ENCODE peak calls at places on chromosomes 4 and X, in five cellular contexts. R is H9, C is IMR-90, D is H1, X is neuronal stem cell. U is an unnamed sample.

GRCh38 chrX:134537179-134537945 is 77.4 kb downstream of the HPRT1 start:
- DNase-seq in R (no peak), C (peak), D (no peak), X (no peak), U (peak)

GRCh38 chr4:55398461-55398860 is 2.7 kb downstream of the TMEM165 start:
- DNase-seq in R (no peak), C (peak), D (no peak), X (no peak), U (peak)

GRCh38 chrX:69298466-69299140 is 133.3 kb upstream of the PJA1 start:
- DNase-seq in R (no peak), C (peak), D (no peak), X (no peak), U (no peak)

GRCh38 chrX:4851534-4851933 is 1138.1 kb upstream of the PRKX start:
- DNase-seq in R (no peak), C (no peak), D (no peak), X (no peak), U (no peak)

GRCh38 chr4:26081795-26082498 is 167.9 kb downstream of the SMIM20 start:
- DNase-seq in R (no peak), C (peak), D (no peak), X (peak), U (peak)

GRCh38 chrX:124263743-124264142 is 68.7 kb upstream of the TEX13D start:
- DNase-seq in R (no peak), C (no peak), D (no peak), X (no peak), U (no peak)

GRCh38 chr4:165541773-165542459 is 163.1 kb downstream of the CPE start:
- DNase-seq in R (no peak), C (no peak), D (no peak), X (no peak), U (no peak)

GRCh38 chr4:152613841-152614240 is 66.0 kb downstream of the TMEM154 start:
- DNase-seq in R (no peak), C (no peak), D (no peak), X (no peak), U (no peak)

GRCh38 chr4:6470502-6471302 is 1.7 kb downstream of the PPP2R2C start:
- DNase-seq in R (peak), C (peak), D (peak), X (no peak), U (peak)

GRCh38 chr4:54499308-54500074 is 158.3 kb upstream of the KIT start:
- DNase-seq in R (no peak), C (peak), D (no peak), X (no peak), U (no peak)

GRCh38 chr4:21768349-21769310 is 179.9 kb downstream of the KCNIP4 start:
- DNase-seq in R (no peak), C (peak), D (no peak), X (peak), U (peak)

GRCh38 chrX:124086411-124086810 is 124.9 kb downstream of the STAG2 start:
- DNase-seq in R (no peak), C (no peak), D (no peak), X (no peak), U (no peak)

GRCh38 chr4:40317921-40318658 is 17.0 kb upstream of the CHRNA9 start:
- DNase-seq in R (no peak), C (no peak), D (no peak), X (no peak), U (no peak)

GRCh38 chr4:21915761-21916160 is 32.8 kb downstream of the KCNIP4 start:
- DNase-seq in R (no peak), C (no peak), D (no peak), X (no peak), U (no peak)

GRCh38 chr4:39349326-39349725 is 16.8 kb downstream of the RFC1 start:
- DNase-seq in R (no peak), C (no peak), D (no peak), X (no peak), U (no peak)

GRCh38 chrX:71870337-71871098 is 40.1 kb upstream of the NHSL2 start:
- DNase-seq in R (peak), C (no peak), D (peak), X (peak), U (peak)

GRCh38 chr4:173524218-173525117 is 5.6 kb downstream of the HAND2 start:
- DNase-seq in R (peak), C (no peak), D (no peak), X (no peak), U (peak)

GRCh38 chr4:6230827-6231662 is 30.7 kb upstream of the JAKMIP1 start:
- DNase-seq in R (peak), C (no peak), D (no peak), X (no peak), U (no peak)

GRCh38 chr4:73068496-73069337 is 799 bp downstream of the COX18 start:
- DNase-seq in R (no peak), C (peak), D (no peak), X (no peak), U (peak)

GRCh38 chr4:100539706-100540105 is 21.9 kb upstream of the EMCN start:
- DNase-seq in R (no peak), C (no peak), D (no peak), X (no peak), U (no peak)

GRCh38 chr4:152161676-152162330 is 374.1 kb downstream of the FBXW7 start:
- DNase-seq in R (no peak), C (no peak), D (no peak), X (no peak), U (no peak)

GRCh38 chrX:41381685-41382084 is 47.7 kb downstream of the DDX3X start:
- DNase-seq in R (peak), C (peak), D (no peak), X (no peak), U (peak)

GRCh38 chrX:105323951-105324350 is 103.5 kb upstream of the TEX13A start:
- DNase-seq in R (no peak), C (peak), D (no peak), X (no peak), U (no peak)

GRCh38 chr4:62548108-62548524 is 1348.0 kb downstream of the ADGRL3 start:
- DNase-seq in R (peak), C (no peak), D (peak), X (no peak), U (no peak)

GRCh38 chrX:63739885-63740284 is 45.1 kb downstream of the ARHGEF9 start:
- DNase-seq in R (peak), C (no peak), D (no peak), X (no peak), U (no peak)

GRCh38 chrX:17525266-17525665 is 150.3 kb downstream of the NHS start:
- DNase-seq in R (no peak), C (peak), D (no peak), X (no peak), U (no peak)

GRCh38 chr4:7183161-7183560 is 9.2 kb upstream of the SORCS2 start:
- DNase-seq in R (peak), C (no peak), D (no peak), X (no peak), U (no peak)

GRCh38 chrX:108464604-108465003 is 25.0 kb downstream of the COL4A5 start:
- DNase-seq in R (no peak), C (no peak), D (no peak), X (no peak), U (no peak)

GRCh38 chrX:80807606-80808159 is 2.0 kb downstream of the BRWD3 start:
- DNase-seq in R (no peak), C (no peak), D (no peak), X (no peak), U (peak)

GRCh38 chrX:74506310-74507115 is 85.2 kb downstream of the SLC16A2 start:
- DNase-seq in R (no peak), C (no peak), D (no peak), X (no peak), U (no peak)

GRCh38 chr4:92234393-92235176 is 69.2 kb upstream of the GRID2 start:
- DNase-seq in R (no peak), C (peak), D (no peak), X (no peak), U (peak)

GRCh38 chr4:48831532-48832015 is 686 bp downstream of the OCIAD1 start:
- DNase-seq in R (no peak), C (peak), D (no peak), X (no peak), U (no peak)
- H3K18ac ChIP-seq in R (peak), C (peak), D (peak), X (peak), U (peak)

GRCh38 chrX:84047339-84047738 is 140.7 kb downstream of the RPS6KA6 start:
- DNase-seq in R (peak), C (no peak), D (no peak), X (no peak), U (no peak)

GRCh38 chrX:84044051-84044450 is 143.9 kb downstream of the RPS6KA6 start:
- DNase-seq in R (no peak), C (no peak), D (no peak), X (no peak), U (no peak)

DNA sequence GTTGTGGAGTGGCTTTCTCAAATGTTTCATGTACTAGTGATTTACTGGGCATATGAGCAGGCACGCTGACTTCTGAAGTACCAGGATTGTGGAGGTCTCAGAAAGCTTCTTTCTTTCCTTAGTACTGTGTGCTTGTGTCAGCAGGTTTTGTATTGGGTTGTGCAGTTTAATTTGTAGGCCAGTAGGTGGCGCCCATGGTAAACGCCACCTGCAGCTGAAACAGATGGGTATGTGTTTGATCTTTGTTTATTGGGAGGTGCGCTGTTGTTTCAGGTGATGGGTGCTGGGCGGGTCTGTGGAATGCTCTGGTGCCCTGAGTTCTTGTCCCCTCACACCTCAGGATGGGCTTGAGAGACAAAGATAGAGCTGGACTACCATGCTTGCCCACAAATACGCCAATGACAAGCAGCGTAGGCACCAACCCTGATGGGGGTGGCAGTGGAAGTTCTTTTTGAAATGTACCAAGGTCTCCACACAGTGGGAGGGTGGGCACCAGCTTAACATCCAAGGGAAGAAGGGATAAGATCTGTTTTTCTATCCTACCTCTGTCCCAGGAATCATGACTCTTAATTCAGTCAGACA is 141.5 kb downstream of the RPS6KA6 start:
- DNase-seq in R (peak), C (peak), D (peak), X (peak), U (peak)
- H2AFZ ChIP-seq in R (no peak), C (peak), D (no peak), X (no peak), U (no peak)

DNA sequence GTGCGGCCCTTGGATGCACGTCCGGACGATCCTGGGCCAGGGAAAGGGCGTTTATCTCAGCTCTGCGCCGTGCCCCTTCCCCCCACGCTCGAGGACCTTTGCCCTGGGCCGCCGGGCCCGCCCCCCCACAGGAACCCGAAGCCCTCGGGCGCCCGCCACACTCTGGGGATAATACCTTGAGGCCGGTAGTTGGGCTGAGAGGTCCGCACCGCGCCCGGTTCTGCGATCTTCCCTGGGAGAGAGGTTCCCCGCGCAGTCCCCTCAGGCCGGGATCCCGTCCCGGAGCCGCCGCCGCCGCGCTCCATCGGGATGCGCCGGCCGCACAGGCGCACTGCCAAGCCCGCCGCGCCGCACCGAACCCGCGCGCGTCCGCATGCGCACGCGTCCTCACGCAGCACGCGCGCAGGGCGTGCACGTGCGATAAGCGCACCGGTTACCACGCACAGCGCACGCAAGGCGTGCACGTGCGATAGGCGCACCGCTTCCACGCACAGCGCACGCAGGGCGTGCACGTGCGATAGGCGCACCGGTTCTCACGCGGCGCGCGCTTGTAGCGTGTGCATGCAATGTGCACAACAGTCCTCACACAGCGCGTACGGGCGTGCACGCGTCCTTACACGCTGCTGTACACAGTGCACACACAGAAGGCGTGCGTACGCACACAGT is at the start of gene MAP7D2:
- DNase-seq in R (peak), C (no peak), D (peak), X (no peak), U (no peak)
- H3K18ac ChIP-seq in R (no peak), C (no peak), D (no peak), X (peak), U (no peak)

DNA sequence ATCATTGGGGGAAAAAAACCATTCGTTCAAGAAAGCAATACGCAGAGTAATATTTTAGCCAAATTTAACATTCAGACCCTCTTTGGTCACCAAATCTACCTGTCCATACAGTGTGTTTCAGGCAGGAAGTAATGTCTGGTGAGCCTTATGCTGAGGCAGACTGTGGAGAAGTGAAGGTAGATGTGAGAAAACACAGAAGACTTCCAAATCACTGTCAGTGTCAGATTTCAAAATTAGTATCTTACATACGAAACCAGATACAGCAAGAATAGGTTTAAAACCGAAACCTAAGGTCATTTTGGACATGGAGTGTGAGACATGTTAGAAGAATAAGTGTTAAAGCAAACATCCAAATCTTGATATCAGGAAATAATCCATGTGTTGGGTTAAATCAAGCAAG is 664.5 kb upstream of the HTR2C start:
- DNase-seq in R (no peak), C (no peak), D (no peak), X (no peak), U (no peak)
- H2AFZ ChIP-seq in R (no peak), C (no peak), D (no peak), X (no peak), U (no peak)

DNA sequence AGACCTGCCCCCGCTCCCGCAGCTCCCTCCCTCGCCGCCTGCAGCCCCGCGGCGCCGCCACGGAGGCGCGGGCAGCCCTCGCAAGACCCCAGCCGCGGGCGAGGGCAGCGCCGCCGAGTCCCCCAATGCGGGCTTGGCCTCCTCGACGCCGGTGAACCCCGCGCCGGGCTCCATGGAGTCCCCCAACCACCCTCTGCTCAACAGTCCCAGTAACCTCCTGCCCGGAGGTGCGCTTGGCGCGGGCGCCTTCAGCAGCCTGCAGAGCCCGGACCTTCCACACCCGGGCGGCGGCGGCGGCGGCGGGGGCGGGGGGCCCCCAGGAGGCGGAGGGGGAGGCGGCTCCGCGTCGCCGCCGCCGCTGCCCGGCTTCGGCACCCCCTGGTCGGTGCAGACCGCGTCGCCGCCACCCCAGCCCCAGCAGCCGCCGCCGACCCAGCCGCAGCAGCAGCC is 1.2 kb downstream of the CPEB2 start:
- DNase-seq in R (peak), C (peak), D (peak), X (peak), U (peak)
- H3K18ac ChIP-seq in R (no peak), C (no peak), D (no peak), X (peak), U (peak)

GRCh38 chr4:136438645-136439044 is 1093.6 kb downstream of the PCDH18 start:
- DNase-seq in R (no peak), C (no peak), D (no peak), X (no peak), U (no peak)
- H2AFZ ChIP-seq in R (no peak), C (no peak), D (no peak), X (no peak), U (no peak)

GRCh38 chr4:9925750-9926439 is 95.4 kb downstream of the SLC2A9 start:
- DNase-seq in R (no peak), C (no peak), D (no peak), X (no peak), U (no peak)
- H3K18ac ChIP-seq in R (no peak), C (no peak), D (no peak), X (peak), U (no peak)

U was measured in mesenchymal stem cell.